ENCODE peak calls at places on chromosome 9, in five cellular contexts. Q, B, D, Y and Z are unnamed samples.

GRCh38 chr9:93625000-93625399 is 48.6 kb downstream of the PHF2 start:
- DNase-seq in Q (no peak), B (no peak), D (no peak), Y (no peak), Z (no peak)

GRCh38 chr9:69671904-69672827 is at the start of gene APBA1:
- DNase-seq in Q (peak), B (no peak), D (peak), Y (no peak), Z (no peak)

GRCh38 chr9:22718653-22719052 is 272.0 kb downstream of the DMRTA1 start:
- DNase-seq in Q (no peak), B (no peak), D (no peak), Y (no peak), Z (no peak)

GRCh38 chr9:89646189-89646588 is 41.4 kb downstream of the GADD45G start:
- DNase-seq in Q (no peak), B (no peak), D (no peak), Y (no peak), Z (no peak)

GRCh38 chr9:87703636-87704276 is 22.2 kb upstream of the CTSL start:
- DNase-seq in Q (no peak), B (no peak), D (no peak), Y (no peak), Z (no peak)

GRCh38 chr9:97740848-97741821 is 44.0 kb upstream of the XPA start:
- DNase-seq in Q (no peak), B (no peak), D (peak), Y (no peak), Z (no peak)

GRCh38 chr9:129276486-129277260 is 98.6 kb upstream of the IER5L start:
- DNase-seq in Q (no peak), B (no peak), D (no peak), Y (no peak), Z (no peak)

GRCh38 chr9:95204710-95205109 is 112.8 kb downstream of the FANCC start:
- DNase-seq in Q (no peak), B (no peak), D (no peak), Y (no peak), Z (no peak)

GRCh38 chr9:76373173-76373771 is 21.0 kb downstream of the RFK start:
- DNase-seq in Q (no peak), B (peak), D (no peak), Y (no peak), Z (peak)

GRCh38 chr9:34510506-34511159 is 12.2 kb downstream of the ENHO start:
- DNase-seq in Q (no peak), B (no peak), D (no peak), Y (no peak), Z (no peak)

GRCh38 chr9:121581775-121582600 is 69.4 kb upstream of the DAB2IP start:
- DNase-seq in Q (no peak), B (no peak), D (no peak), Y (no peak), Z (no peak)

GRCh38 chr9:370081-370480 is 155.4 kb downstream of the DOCK8 start:
- DNase-seq in Q (no peak), B (no peak), D (no peak), Y (no peak), Z (no peak)

GRCh38 chr9:134781895-134782294 is 98.7 kb upstream of the FCN2 start:
- DNase-seq in Q (no peak), B (no peak), D (no peak), Y (no peak), Z (no peak)

GRCh38 chr9:126521089-126521488 is 92.6 kb upstream of the LMX1B start:
- DNase-seq in Q (no peak), B (no peak), D (no peak), Y (no peak), Z (no peak)

GRCh38 chr9:19989213-19989612 is 200.4 kb upstream of the SLC24A2 start:
- DNase-seq in Q (no peak), B (no peak), D (no peak), Y (no peak), Z (no peak)

GRCh38 chr9:88643931-88644330 is 109.0 kb downstream of the NXNL2 start:
- DNase-seq in Q (no peak), B (no peak), D (no peak), Y (no peak), Z (no peak)

GRCh38 chr9:16744386-16744785 is 126.1 kb downstream of the BNC2 start:
- DNase-seq in Q (no peak), B (no peak), D (no peak), Y (no peak), Z (no peak)

GRCh38 chr9:97660345-97660744 is 26.7 kb downstream of the NCBP1 start:
- DNase-seq in Q (no peak), B (no peak), D (no peak), Y (no peak), Z (no peak)

GRCh38 chr9:135335691-135336181 is 143.8 kb upstream of the PPP1R26 start:
- DNase-seq in Q (no peak), B (no peak), D (no peak), Y (no peak), Z (no peak)

GRCh38 chr9:34982352-34982751 is 7.2 kb upstream of the DNAJB5 start:
- DNase-seq in Q (no peak), B (no peak), D (no peak), Y (no peak), Z (no peak)

GRCh38 chr9:105073147-105073546 is 145.2 kb upstream of the ABCA1 start:
- DNase-seq in Q (no peak), B (no peak), D (no peak), Y (no peak), Z (no peak)

GRCh38 chr9:107751522-107752235 is 262.1 kb upstream of the KLF4 start:
- DNase-seq in Q (no peak), B (peak), D (no peak), Y (no peak), Z (peak)

GRCh38 chr9:3181049-3181953 is 337.4 kb upstream of the PUM3 start:
- DNase-seq in Q (no peak), B (no peak), D (peak), Y (no peak), Z (no peak)

GRCh38 chr9:136397643-136398042 is 2.3 kb downstream of the SNAPC4 start:
- DNase-seq in Q (no peak), B (no peak), D (no peak), Y (no peak), Z (no peak)

GRCh38 chr9:113997610-113998009 is 80.5 kb downstream of the AMBP start:
- DNase-seq in Q (no peak), B (no peak), D (no peak), Y (no peak), Z (no peak)

GRCh38 chr9:34809504-34810186 is 99.7 kb upstream of the CCL21 start:
- DNase-seq in Q (no peak), B (no peak), D (no peak), Y (no peak), Z (no peak)

GRCh38 chr9:117412006-117412715 is 2.7 kb downstream of the ASTN2 start:
- DNase-seq in Q (no peak), B (no peak), D (peak), Y (no peak), Z (no peak)

GRCh38 chr9:132901859-132902831 is 23.4 kb downstream of the SPACA9 start:
- DNase-seq in Q (peak), B (peak), D (peak), Y (peak), Z (peak)

GRCh38 chr9:38083858-38084555 is 15.0 kb upstream of the SHB start:
- DNase-seq in Q (no peak), B (no peak), D (no peak), Y (no peak), Z (no peak)

GRCh38 chr9:87004016-87004415 is 56.7 kb upstream of the GAS1 start:
- DNase-seq in Q (no peak), B (no peak), D (no peak), Y (no peak), Z (no peak)